ENCODE peak calls at places on chromosomes 2 and 18, in five cellular contexts. X is upper lobe of right lung, Q is lower leg skin, Y is GM12864, E is fibroblast of mammary gland. M is an unnamed sample.

GRCh38 chr2:529425-529824 is 147.8 kb downstream of the TMEM18 start:
- DNase-seq in X (no peak), Q (no peak), Y (no peak), E (peak; percentile 23), M (peak; percentile 50)

GRCh38 chr2:103823847-103824246 is 1030.1 kb upstream of the POU3F3 start:
- DNase-seq in X (no peak), Q (no peak), Y (no peak), E (no peak), M (peak; percentile 50)

GRCh38 chr2:46970334-46971288 is 55.0 kb upstream of the MCFD2 start:
- DNase-seq in X (no peak), Q (peak; percentile 78), Y (no peak), E (peak; percentile 79), M (peak; percentile 99)

GRCh38 chr18:21914739-21915319 is 174.2 kb downstream of the MIB1 start:
- DNase-seq in X (no peak), Q (no peak), Y (no peak), E (peak; percentile 65), M (peak; percentile 53)

GRCh38 chr18:74702951-74703350 is 105.3 kb downstream of the ZNF407 start:
- DNase-seq in X (no peak), Q (no peak), Y (no peak), E (no peak), M (peak; percentile 10)

GRCh38 chr2:134845719-134846118 is 7.3 kb downstream of the ACMSD start:
- DNase-seq in X (no peak), Q (no peak), Y (no peak), E (peak; percentile 71), M (peak; percentile 30)

GRCh38 chr2:109440507-109441156 is 173.1 kb downstream of the SEPTIN10 start:
- DNase-seq in X (no peak), Q (no peak), Y (no peak), E (no peak), M (no peak)

GRCh38 chr2:196591004-196591403 is 48.5 kb upstream of the CCDC150 start:
- DNase-seq in X (no peak), Q (no peak), Y (no peak), E (no peak), M (no peak)

GRCh38 chr2:184620367-184620766 is 22.0 kb downstream of the ZNF804A start:
- DNase-seq in X (no peak), Q (no peak), Y (no peak), E (no peak), M (peak; percentile 14)

GRCh38 chr2:232240896-232241295 is 137.7 kb upstream of the ALPP start:
- DNase-seq in X (no peak), Q (no peak), Y (no peak), E (no peak), M (no peak)

GRCh38 chr2:178267660-178268059 is 73.3 kb downstream of the OSBPL6 start:
- DNase-seq in X (no peak), Q (no peak), Y (no peak), E (no peak), M (no peak)

GRCh38 chr2:75224636-75225094 is 25.3 kb upstream of the TACR1 start:
- DNase-seq in X (no peak), Q (no peak), Y (no peak), E (peak; percentile 5), M (no peak)

GRCh38 chr2:12416600-12416999 is 300.1 kb upstream of the TRIB2 start:
- DNase-seq in X (peak; percentile 77), Q (no peak), Y (peak; percentile 25), E (peak; percentile 75), M (peak; percentile 38)

GRCh38 chr18:60892441-60892840 is 440.8 kb upstream of the CDH20 start:
- DNase-seq in X (no peak), Q (no peak), Y (no peak), E (peak; percentile 19), M (peak; percentile 45)

GRCh38 chr18:51211552-51211951 is 14.1 kb upstream of the MEX3C start:
- DNase-seq in X (no peak), Q (peak; percentile 47), Y (no peak), E (peak; percentile 79), M (peak; percentile 84)

GRCh38 chr2:189829092-189829843 is 45.0 kb downstream of the PMS1 start:
- DNase-seq in X (no peak), Q (no peak), Y (no peak), E (peak; percentile 69), M (no peak)

GRCh38 chr2:6308986-6309385 is 556.7 kb downstream of the CMPK2 start:
- DNase-seq in X (no peak), Q (no peak), Y (no peak), E (no peak), M (no peak)

GRCh38 chr18:48597110-48597509 is 58.3 kb downstream of the CTIF start:
- DNase-seq in X (no peak), Q (no peak), Y (no peak), E (no peak), M (no peak)

GRCh38 chr2:152695763-152696162 is 21.5 kb downstream of the PRPF40A start:
- DNase-seq in X (no peak), Q (no peak), Y (no peak), E (no peak), M (no peak)

DNA sequence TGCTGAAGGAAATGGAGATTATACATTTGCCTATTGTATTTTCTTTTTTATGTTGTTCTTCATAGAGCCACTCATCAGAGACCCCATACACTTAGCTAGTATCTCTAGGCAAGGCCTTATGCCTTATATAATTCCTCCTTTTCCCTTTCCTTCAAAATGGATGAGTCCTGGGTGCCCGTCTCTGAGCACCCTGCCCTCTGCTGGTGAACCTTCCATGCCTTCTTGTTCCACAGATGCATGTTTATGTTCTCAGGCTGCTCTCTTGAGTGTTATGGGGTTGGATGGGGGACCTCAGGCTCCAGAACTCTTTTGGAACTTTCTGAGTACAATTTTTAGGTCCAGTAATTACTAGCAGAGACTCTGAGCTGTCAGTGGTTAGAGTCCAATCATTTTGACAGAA is 368.6 kb upstream of the SPRED2 start:
- DNase-seq in X (no peak), Q (no peak), Y (no peak), E (peak; percentile 33), M (peak; percentile 49)
- TF ChIP-seq CTCF in X (peak; percentile 28), Q (no peak), Y (peak; percentile 25), E (peak; percentile 45), M (no peak)

DNA sequence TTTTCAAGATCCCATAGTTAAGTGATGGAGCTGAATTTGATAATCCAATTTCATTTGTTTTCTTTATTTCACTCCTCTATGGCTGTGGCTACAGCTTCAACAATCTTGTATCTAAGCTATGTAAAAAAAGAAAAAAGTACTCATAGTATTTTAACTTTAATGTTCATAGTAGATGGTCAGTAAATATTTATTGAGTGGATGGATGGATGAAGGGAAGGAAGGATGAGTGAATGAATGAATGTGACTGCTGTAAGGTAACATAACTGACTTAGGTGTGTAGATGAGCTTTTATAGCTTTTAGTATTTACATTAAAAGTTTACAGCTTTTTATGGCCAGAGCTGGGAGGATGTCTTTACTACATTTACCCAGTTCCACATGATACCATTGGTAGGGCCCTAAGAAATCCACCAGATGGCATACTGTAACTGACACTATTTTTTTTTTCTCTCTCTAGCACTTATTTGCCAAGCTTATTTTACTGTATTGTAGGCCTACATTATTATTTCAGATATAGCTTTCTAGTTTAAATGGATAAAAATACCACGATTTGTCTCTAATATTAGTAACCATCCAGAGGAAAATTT is 13.4 kb upstream of the HRH4 start:
- DNase-seq in X (no peak), Q (no peak), Y (no peak), E (peak; percentile 7), M (no peak)
- TF ChIP-seq CTCF in X (no peak), Q (no peak), Y (no peak), E (peak; percentile 3), M (no peak)

GRCh38 chr2:95379616-95379925 is 22.9 kb upstream of the FAHD2A start:
- DNase-seq in X (no peak), Q (no peak), Y (no peak), E (no peak), M (no peak)
- TF ChIP-seq CTCF in X (peak; percentile 10), Q (no peak), Y (peak; percentile 43), E (peak; percentile 26), M (no peak)

GRCh38 chr2:18828296-18828695 is 238.9 kb upstream of the NT5C1B start:
- DNase-seq in X (no peak), Q (no peak), Y (no peak), E (no peak), M (no peak)

GRCh38 chr2:18829331-18829902 is 240.0 kb upstream of the NT5C1B start:
- DNase-seq in X (no peak), Q (no peak), Y (no peak), E (peak; percentile 69), M (peak; percentile 6)

GRCh38 chr2:18831916-18832510 is 242.6 kb upstream of the NT5C1B start:
- DNase-seq in X (no peak), Q (no peak), Y (no peak), E (no peak), M (no peak)

GRCh38 chr2:18830962-18831361 is 241.6 kb upstream of the NT5C1B start:
- DNase-seq in X (no peak), Q (no peak), Y (no peak), E (no peak), M (no peak)

GRCh38 chr2:18829976-18830375 is 240.6 kb upstream of the NT5C1B start:
- DNase-seq in X (no peak), Q (no peak), Y (no peak), E (peak; percentile 24), M (no peak)
- TF ChIP-seq CTCF in X (no peak), Q (no peak), Y (no peak), E (no peak), M (no peak)

DNA sequence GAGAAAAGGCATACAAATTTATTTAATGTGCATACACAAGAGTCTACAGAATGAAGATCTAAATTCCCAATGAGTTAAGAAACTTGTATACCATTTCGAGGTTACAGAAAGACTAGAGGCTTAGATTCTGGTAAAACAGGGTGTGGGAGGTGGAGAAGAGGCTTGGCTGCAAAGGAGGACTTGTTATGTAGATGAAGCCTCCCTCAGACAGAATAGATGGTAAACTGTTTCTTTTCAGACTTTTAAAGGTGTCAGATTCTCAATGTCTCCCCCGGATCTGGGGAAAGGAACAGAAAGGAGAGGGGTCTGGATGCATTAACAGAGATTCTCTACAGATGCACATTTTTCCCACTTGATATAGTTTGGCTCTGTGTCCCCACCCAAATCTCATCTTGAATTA is 126.0 kb downstream of the ST6GAL2 start:
- DNase-seq in X (no peak), Q (no peak), Y (no peak), E (no peak), M (no peak)
- TF ChIP-seq CTCF in X (no peak), Q (no peak), Y (no peak), E (no peak), M (no peak)

GRCh38 chr2:72104821-72105588 is 42.7 kb downstream of the CYP26B1 start:
- DNase-seq in X (no peak), Q (peak; percentile 8), Y (no peak), E (no peak), M (no peak)
- TF ChIP-seq CTCF in X (no peak), Q (no peak), Y (no peak), E (no peak), M (no peak)

M was measured in MCF 10A.